ENCODE peak calls at places on chromosomes 13 and 19, in four cellular contexts. H, I, W and V are unnamed samples.

GRCh38 chr13:97221046-97221445 is 1.1 kb upstream of the MBNL2 start:
- DNase-seq in H (no peak), I (no peak), W (no peak), V (no peak)

GRCh38 chr19:57004418-57004817 is 115.4 kb upstream of the USP29 start:
- DNase-seq in H (no peak), I (no peak), W (no peak), V (no peak)

GRCh38 chr19:52227980-52228379 is 38.1 kb downstream of the PPP2R1A start:
- DNase-seq in H (no peak), I (no peak), W (no peak), V (no peak)

GRCh38 chr13:101611491-101612475 is 159.3 kb downstream of the ITGBL1 start:
- DNase-seq in H (peak), I (no peak), W (no peak), V (no peak)

GRCh38 chr19:14566712-14567077 is 5.2 kb downstream of the NDUFB7 start:
- DNase-seq in H (no peak), I (no peak), W (no peak), V (no peak)

GRCh38 chr13:51125495-51126226 is 14.6 kb upstream of the C13orf42 start:
- DNase-seq in H (peak), I (peak), W (peak), V (peak)

GRCh38 chr19:46065486-46065885 is 24.7 kb upstream of the IGFL4 start:
- DNase-seq in H (no peak), I (no peak), W (no peak), V (no peak)

GRCh38 chr19:17346109-17346671 is 8.8 kb downstream of the GTPBP3 start:
- DNase-seq in H (peak), I (peak), W (peak), V (peak)

DNA sequence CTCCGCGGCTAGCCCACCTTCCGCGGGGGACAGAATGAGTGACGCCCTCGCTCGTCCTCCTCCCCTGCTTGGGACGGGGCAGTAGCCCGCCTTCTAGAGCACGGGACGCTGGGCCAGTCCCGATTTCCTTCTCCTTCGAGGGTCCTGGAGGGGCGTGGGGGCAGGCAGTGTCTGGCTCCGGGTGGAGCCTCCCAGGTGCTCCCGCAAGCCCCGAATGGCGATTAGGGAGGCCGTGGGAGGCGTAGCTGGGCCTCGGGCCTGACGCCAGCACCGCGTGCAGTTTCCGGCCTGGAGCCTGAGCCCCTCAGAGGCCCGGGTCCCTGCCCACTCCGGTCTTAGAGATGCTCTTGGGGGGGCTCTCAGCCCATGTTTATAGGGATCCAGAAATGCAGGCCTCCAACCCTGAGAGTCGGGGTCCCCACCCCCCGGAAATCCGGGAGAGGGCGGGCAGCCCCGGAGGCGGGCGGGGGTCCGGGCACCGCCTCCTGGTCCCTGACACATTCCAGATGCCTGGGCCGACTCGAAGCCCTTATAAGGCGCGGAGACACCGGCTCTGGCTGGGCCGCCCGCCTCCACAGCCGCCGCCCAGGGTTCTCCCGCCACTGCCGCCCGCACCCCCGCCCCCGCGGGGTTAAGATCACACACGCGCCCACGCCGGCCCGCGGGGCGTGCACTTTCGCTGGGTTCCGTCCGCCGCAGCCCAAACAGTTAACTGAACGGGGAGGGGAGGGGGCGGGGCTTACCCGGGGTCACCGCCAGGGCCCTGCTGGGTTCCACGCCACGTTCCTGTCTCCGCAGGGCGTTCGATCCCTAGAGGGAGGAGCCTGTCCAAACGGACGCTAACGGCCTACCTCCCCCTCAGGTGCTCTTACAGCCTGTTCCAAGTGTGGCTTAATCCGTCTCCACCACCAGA is 1.5 kb downstream of the MYADM start:
- DNase-seq in H (peak), I (no peak), W (peak), V (peak)
- H3K9ac ChIP-seq in H (peak), I (no peak), W (peak), V (peak)

GRCh38 chr13:21297452-21297851 is 121.0 kb downstream of the MRPL57 start:
- DNase-seq in H (no peak), I (no peak), W (no peak), V (no peak)

DNA sequence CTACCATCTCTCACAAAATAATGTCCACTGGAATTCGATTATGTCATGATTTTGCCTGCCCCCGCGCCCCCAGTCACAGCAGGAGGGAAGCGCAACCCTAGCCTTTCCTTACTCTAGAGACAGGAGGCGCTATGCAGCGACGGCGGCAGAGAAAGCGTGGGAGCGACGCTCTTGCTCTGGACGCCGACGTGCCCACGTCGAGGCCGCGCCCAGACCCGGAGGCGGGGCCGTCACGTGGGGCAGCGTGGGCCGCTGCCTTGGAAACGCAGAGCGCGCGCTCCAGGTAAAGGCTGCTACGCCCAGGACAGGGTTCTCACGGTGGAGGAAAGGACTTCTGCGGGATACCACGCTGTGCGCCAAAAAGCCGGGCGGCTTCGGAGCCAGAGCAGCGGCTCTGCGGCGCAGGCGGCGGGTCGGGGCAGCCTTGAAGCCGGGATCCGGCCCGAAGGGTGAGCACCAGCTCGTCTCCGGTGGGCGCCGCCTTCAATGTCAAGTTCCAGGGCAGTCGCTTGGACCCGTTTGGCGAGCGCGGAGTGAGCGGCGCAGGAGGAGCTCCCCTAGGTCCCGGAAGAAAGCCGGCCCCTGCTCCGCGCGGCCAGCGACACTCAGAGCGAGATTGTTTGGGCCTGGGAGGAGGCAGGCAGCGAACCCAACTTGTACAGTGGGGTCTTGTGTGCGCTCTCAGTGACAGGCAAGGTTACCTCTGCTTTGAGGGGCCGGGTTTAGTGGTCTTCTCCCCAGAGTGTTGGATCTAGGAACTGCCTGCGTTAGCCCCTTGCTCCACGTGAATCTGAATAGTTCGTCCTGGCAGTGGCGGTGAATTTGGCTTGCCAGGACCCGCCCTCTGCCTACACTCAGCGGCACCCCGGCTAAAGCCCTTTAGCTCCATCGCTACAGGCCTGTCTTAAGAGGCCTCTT is 121.7 kb downstream of the MRPL57 start:
- DNase-seq in H (peak), I (peak), W (peak), V (peak)
- TF ChIP-seq EP300 in H (no peak), I (no peak), W (no peak), V (no peak)

DNA sequence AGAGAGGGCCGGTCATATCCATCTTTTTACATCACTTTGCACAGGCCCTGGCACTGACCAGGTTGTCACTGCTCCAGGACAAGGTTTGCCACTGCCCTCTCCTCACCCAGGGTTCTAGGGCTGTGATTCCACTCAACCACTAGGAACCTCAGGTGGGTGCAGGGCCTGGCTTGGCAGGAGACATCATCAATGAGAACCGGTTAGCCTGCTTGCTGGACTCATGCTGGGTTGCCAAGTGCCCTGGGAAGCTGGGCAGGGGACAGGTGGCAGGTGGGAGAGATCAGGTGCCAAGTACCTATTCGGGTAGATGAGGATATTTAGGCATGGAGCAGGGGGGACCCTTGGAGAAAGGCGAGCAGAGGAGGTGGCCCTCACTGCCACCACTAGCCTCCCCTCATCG is 4.2 kb upstream of the CERS4 start:
- DNase-seq in H (no peak), I (no peak), W (no peak), V (no peak)
- TF ChIP-seq NFIC in H (no peak), I (no peak), W (no peak), V (no peak)

GRCh38 chr19:10870501-10870954 is 825 bp upstream of the CARM1 start:
- DNase-seq in H (no peak), I (no peak), W (no peak), V (no peak)
- H3K9ac ChIP-seq in H (peak), I (peak), W (peak), V (peak)

GRCh38 chr19:3407556-3408516 is 41.5 kb downstream of the NFIC start:
- DNase-seq in H (peak), I (no peak), W (no peak), V (no peak)

GRCh38 chr19:3411636-3412035 is 45.3 kb downstream of the NFIC start:
- DNase-seq in H (peak), I (no peak), W (no peak), V (peak)

GRCh38 chr19:3412066-3412465 is 45.7 kb downstream of the NFIC start:
- DNase-seq in H (no peak), I (no peak), W (no peak), V (no peak)

GRCh38 chr19:3408996-3409345 is 42.6 kb downstream of the NFIC start:
- DNase-seq in H (no peak), I (no peak), W (no peak), V (no peak)

GRCh38 chr19:3409346-3410064 is 43.1 kb downstream of the NFIC start:
- DNase-seq in H (peak), I (no peak), W (peak), V (no peak)
- TF ChIP-seq EP300 in H (no peak), I (no peak), W (no peak), V (no peak)

GRCh38 chr13:44904982-44905381 is 84.3 kb downstream of the NUFIP1 start:
- DNase-seq in H (no peak), I (no peak), W (no peak), V (no peak)
- TF ChIP-seq NFIC in H (no peak), I (no peak), W (peak), V (no peak)

DNA sequence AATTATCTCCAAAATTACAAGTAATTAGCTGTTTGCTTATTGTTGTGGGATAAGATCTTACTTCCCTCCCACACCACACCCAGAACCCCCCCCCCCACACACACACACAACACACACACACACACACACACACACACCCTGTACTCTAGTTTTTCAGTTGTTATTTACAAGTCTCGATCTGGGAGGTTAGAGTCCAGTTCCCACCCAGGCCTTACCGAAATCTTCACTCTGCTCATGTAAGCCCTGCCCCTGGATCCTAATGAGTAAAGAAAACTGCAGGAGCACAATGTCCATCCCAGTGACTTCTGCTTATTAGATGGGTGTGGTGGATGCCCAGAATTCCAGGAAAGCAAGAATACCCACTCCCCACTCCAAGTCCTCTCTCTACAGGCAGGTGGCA is 23.0 kb downstream of the STARD13 start:
- DNase-seq in H (peak), I (no peak), W (no peak), V (no peak)
- H3K9ac ChIP-seq in H (peak), I (no peak), W (no peak), V (no peak)

GRCh38 chr19:566844-567243 is 5.6 kb upstream of the BSG start:
- DNase-seq in H (no peak), I (no peak), W (no peak), V (no peak)

GRCh38 chr19:567296-567900 is 5.0 kb upstream of the BSG start:
- DNase-seq in H (no peak), I (no peak), W (no peak), V (no peak)

GRCh38 chr19:570315-570714 is 2.1 kb upstream of the BSG start:
- DNase-seq in H (no peak), I (no peak), W (peak), V (no peak)

GRCh38 chr19:571127-571974 is 1.0 kb upstream of the BSG start:
- DNase-seq in H (peak), I (peak), W (no peak), V (peak)

DNA sequence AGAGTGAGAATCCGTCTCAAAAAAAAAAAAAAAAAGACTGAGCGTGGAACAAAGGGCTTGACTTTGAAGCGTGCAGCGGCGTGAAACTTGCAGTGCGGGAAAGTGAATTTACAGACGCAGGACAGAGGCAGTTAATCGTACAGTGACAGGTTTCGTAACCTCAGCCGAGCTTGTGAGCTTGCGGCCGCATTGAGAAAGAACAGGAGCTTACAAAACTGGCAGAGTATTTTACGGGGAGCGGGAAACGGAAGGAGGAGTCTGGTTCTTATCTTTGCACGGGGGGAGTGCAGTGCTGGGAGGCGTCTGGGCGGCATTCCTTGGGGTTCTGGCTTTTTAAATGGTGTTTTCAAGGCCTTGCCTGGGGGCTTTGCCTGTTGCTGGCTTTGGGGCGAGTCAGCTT is 6.0 kb upstream of the BSG start:
- DNase-seq in H (peak), I (no peak), W (peak), V (peak)
- TF ChIP-seq EP300 in H (peak), I (no peak), W (no peak), V (peak)

GRCh38 chr13:60577761-60578160 is 180.7 kb downstream of the TDRD3 start:
- DNase-seq in H (no peak), I (no peak), W (no peak), V (no peak)

GRCh38 chr13:60583911-60584753 is 187.1 kb downstream of the TDRD3 start:
- DNase-seq in H (no peak), I (no peak), W (no peak), V (peak)

GRCh38 chr13:60584976-60585375 is 188.0 kb downstream of the TDRD3 start:
- DNase-seq in H (no peak), I (no peak), W (no peak), V (no peak)

GRCh38 chr13:60583196-60583908 is 186.3 kb downstream of the TDRD3 start:
- DNase-seq in H (peak), I (no peak), W (no peak), V (no peak)
- TF ChIP-seq NFIC in H (no peak), I (no peak), W (no peak), V (no peak)